ENCODE peak calls at places on chromosome 21, in ten cellular contexts. Q is mammary epithelial cell, W is transverse colon, N is cardiac muscle cell, L is HCT116, U is psoas muscle, K is cardiac fibroblast, Z is endodermal cell, I is Panc1, Y is bronchial epithelial cell. H is an unnamed sample.

GRCh38 chr21:37009740-37010341 is 3.3 kb downstream of the RIPPLY3 start:
- DNase-seq in Q (peak; percentile 71), W (peak; percentile 89), N (peak; percentile 90), L (peak; percentile 81), U (peak; percentile 91), K (peak; percentile 88), Z (peak; percentile 98), I (peak; percentile 71), Y (peak; percentile 73), H (peak; percentile 82)

GRCh38 chr21:43602277-43603229 is 56.7 kb downstream of the HSF2BP start:
- DNase-seq in Q (peak; percentile 41), W (no peak), N (no peak), L (no peak), U (no peak), K (no peak), Z (no peak), I (no peak), Y (no peak), H (no peak)

GRCh38 chr21:42906222-42906621 is 13.1 kb downstream of the NDUFV3 start:
- DNase-seq in Q (no peak), W (no peak), N (no peak), L (no peak), U (no peak), K (no peak), Z (no peak), I (no peak), Y (no peak), H (no peak)

GRCh38 chr21:41737656-41738324 is 29.1 kb downstream of the RIPK4 start:
- DNase-seq in Q (no peak), W (no peak), N (no peak), L (no peak), U (peak; percentile 7), K (no peak), Z (no peak), I (no peak), Y (no peak), H (no peak)

GRCh38 chr21:24955275-24955961 is 651.9 kb downstream of the MRPL39 start:
- DNase-seq in Q (no peak), W (peak; percentile 33), N (no peak), L (no peak), U (no peak), K (no peak), Z (no peak), I (no peak), Y (no peak), H (no peak)

GRCh38 chr21:42234464-42235241 is 15.7 kb downstream of the ABCG1 start:
- DNase-seq in Q (peak; percentile 40), W (peak; percentile 85), N (peak; percentile 40), L (no peak), U (peak; percentile 86), K (peak; percentile 36), Z (peak; percentile 86), I (no peak), Y (peak; percentile 42), H (no peak)

GRCh38 chr21:26842300-26842699 is 2.9 kb downstream of the ADAMTS1 start:
- DNase-seq in Q (peak; percentile 22), W (no peak), N (peak; percentile 64), L (no peak), U (no peak), K (peak; percentile 71), Z (no peak), I (no peak), Y (no peak), H (peak; percentile 81)

GRCh38 chr21:41168391-41169257 is 664 bp downstream of the BACE2 start:
- DNase-seq in Q (peak; percentile 53), W (peak; percentile 63), N (peak; percentile 75), L (no peak), U (peak; percentile 69), K (peak; percentile 64), Z (peak; percentile 81), I (no peak), Y (peak; percentile 35), H (peak; percentile 66)

GRCh38 chr21:40054403-40054802 is 187.2 kb downstream of the PCP4 start:
- DNase-seq in Q (peak; percentile 83), W (peak; percentile 68), N (no peak), L (no peak), U (no peak), K (no peak), Z (no peak), I (no peak), Y (peak; percentile 57), H (no peak)

GRCh38 chr21:41369915-41370839 is 8.3 kb downstream of the MX2 start:
- DNase-seq in Q (no peak), W (no peak), N (no peak), L (no peak), U (no peak), K (no peak), Z (no peak), I (no peak), Y (no peak), H (no peak)

GRCh38 chr21:25961042-25961441 is 209.5 kb downstream of the APP start:
- DNase-seq in Q (no peak), W (no peak), N (no peak), L (no peak), U (no peak), K (no peak), Z (peak; percentile 62), I (no peak), Y (no peak), H (no peak)

GRCh38 chr21:41361053-41361785 is 608 bp upstream of the MX2 start:
- DNase-seq in Q (no peak), W (no peak), N (peak; percentile 3), L (no peak), U (no peak), K (no peak), Z (peak; percentile 42), I (no peak), Y (no peak), H (no peak)

GRCh38 chr21:26843912-26844257 is 1.3 kb downstream of the ADAMTS1 start:
- DNase-seq in Q (peak; percentile 45), W (no peak), N (peak; percentile 66), L (no peak), U (no peak), K (peak; percentile 67), Z (no peak), I (no peak), Y (peak; percentile 25), H (peak; percentile 64)

GRCh38 chr21:44013380-44014088 is 1.4 kb downstream of the TRAPPC10 start:
- DNase-seq in Q (peak; percentile 35), W (peak; percentile 23), N (no peak), L (no peak), U (no peak), K (no peak), Z (no peak), I (no peak), Y (no peak), H (peak; percentile 8)

GRCh38 chr21:41653944-41654625 is 112.8 kb downstream of the RIPK4 start:
- DNase-seq in Q (peak; percentile 60), W (no peak), N (peak; percentile 91), L (no peak), U (no peak), K (peak; percentile 79), Z (no peak), I (no peak), Y (peak; percentile 79), H (peak; percentile 92)

GRCh38 chr21:41957991-41958766 is 4.4 kb upstream of the C2CD2 start:
- DNase-seq in Q (peak; percentile 74), W (peak; percentile 61), N (peak; percentile 94), L (peak; percentile 61), U (peak; percentile 82), K (peak; percentile 96), Z (peak; percentile 74), I (no peak), Y (peak; percentile 74), H (peak; percentile 90)

GRCh38 chr21:42311160-42311559 is 4.0 kb downstream of the TFF3 start:
- DNase-seq in Q (no peak), W (no peak), N (no peak), L (no peak), U (no peak), K (no peak), Z (no peak), I (no peak), Y (no peak), H (no peak)

GRCh38 chr21:42670884-42671283 is 17.5 kb downstream of the PDE9A start:
- DNase-seq in Q (no peak), W (no peak), N (no peak), L (no peak), U (no peak), K (no peak), Z (no peak), I (no peak), Y (no peak), H (no peak)

DNA sequence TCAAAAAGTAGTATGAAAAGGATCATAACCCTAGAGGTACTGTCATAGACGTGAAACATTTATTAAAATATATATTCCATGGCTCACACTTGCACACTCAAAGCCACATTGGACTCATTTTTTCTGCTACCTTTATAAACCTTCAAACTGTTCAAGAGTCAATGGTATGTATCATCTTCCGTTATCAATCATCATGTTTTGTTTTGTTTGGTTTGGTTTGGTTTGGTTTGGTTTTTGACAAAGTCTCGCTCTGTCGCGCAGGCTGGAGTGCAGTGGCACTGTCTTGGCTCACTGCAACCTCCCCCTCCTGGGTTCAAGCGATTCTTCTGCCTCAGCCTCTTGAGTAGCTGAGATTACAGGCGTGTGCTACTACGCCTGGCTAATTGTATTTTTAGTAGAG is 1.8 kb downstream of the IFNAR2 start:
- DNase-seq in Q (no peak), W (no peak), N (no peak), L (no peak), U (no peak), K (no peak), Z (no peak), I (no peak), Y (no peak), H (no peak)
- H3K4me3 ChIP-seq in Q (peak overlapping the region; percentile 97), W (no peak overlapping the region), N (peak overlapping the region; percentile 97), L (no peak overlapping the region), U (peak overlapping the region; percentile 99), K (no peak overlapping the region), Z (peak overlapping the region; percentile 90), I (no peak overlapping the region), Y (no peak overlapping the region), H (no peak overlapping the region)

DNA sequence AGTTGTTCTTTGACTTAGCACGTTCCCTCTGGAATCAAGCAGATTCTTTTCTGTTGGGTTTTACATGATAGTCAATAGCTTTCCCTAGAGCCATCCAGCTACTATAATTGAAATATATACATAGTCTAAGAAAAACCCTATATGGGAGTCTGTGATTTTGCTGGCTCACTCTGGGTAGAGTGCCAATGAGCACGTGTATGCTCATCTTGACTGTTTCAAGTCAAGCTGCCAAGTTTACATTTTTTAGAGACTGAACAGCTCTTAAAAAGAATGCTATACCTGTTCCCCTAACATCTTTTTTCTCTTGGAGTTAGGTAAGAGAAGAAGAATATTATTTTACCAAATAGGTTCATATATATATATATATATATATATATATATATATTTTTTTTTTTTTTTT is 182.8 kb upstream of the NRIP1 start:
- DNase-seq in Q (no peak), W (no peak), N (no peak), L (no peak), U (no peak), K (no peak), Z (no peak), I (no peak), Y (peak; percentile 30), H (no peak)
- TF ChIP-seq CTCF in Q (no peak), W (no peak), N (no peak), L (no peak), U (no peak), K (no peak), Z (no peak), I (no peak), Y (no peak), H (no peak)

GRCh38 chr21:32241434-32241785 is 37.4 kb downstream of the MIS18A start:
- DNase-seq in Q (no peak), W (no peak), N (no peak), L (no peak), U (no peak), K (no peak), Z (no peak), I (no peak), Y (no peak), H (peak; percentile 12)
- H3K4me3 ChIP-seq in Q (no peak overlapping the region), W (no peak overlapping the region), N (no peak overlapping the region), L (no peak overlapping the region), U (no peak overlapping the region), K (no peak overlapping the region), Z (no peak overlapping the region), I (no peak overlapping the region), Y (no peak overlapping the region), H (no peak overlapping the region)

GRCh38 chr21:45954271-45954670 is 27.3 kb upstream of the COL6A1 start:
- DNase-seq in Q (no peak), W (no peak), N (peak; percentile 68), L (no peak), U (no peak), K (peak; percentile 56), Z (peak; percentile 75), I (no peak), Y (no peak), H (peak; percentile 82)
- TF ChIP-seq CTCF in Q (no peak), W (no peak), N (peak; percentile 52), L (peak; percentile 7), U (no peak), K (peak; percentile 53), Z (peak; percentile 59), I (no peak), Y (no peak), H (peak; percentile 61)

H was measured in AG10803.